ENCODE peak calls at places on chromosomes 12 and 14, in four cellular contexts. Y, Z, E and U are unnamed samples.

GRCh38 chr14:50025776-50026175 is 90.6 kb downstream of the VCPKMT start:
- DNase-seq in Y (no peak), Z (peak; percentile 48), E (no peak), U (no peak)

GRCh38 chr14:93286212-93286890 is 46.5 kb downstream of the BTBD7 start:
- DNase-seq in Y (peak; percentile 40), Z (peak; percentile 14), E (peak; percentile 59), U (no peak)

GRCh38 chr14:52078093-52078492 is 9.2 kb upstream of the NID2 start:
- DNase-seq in Y (peak; percentile 50), Z (peak; percentile 82), E (no peak), U (no peak)

GRCh38 chr14:51733147-51733546 is 81.4 kb downstream of the FRMD6 start:
- DNase-seq in Y (no peak), Z (no peak), E (no peak), U (no peak)

GRCh38 chr14:99239661-99240092 is 32.3 kb downstream of the BCL11B start:
- DNase-seq in Y (no peak), Z (no peak), E (no peak), U (no peak)

GRCh38 chr14:100837812-100838170 is 11.9 kb downstream of the MEG3 start:
- DNase-seq in Y (no peak), Z (no peak), E (no peak), U (no peak)

GRCh38 chr14:76430017-76430416 is 54.1 kb downstream of the ESRRB start:
- DNase-seq in Y (no peak), Z (no peak), E (no peak), U (no peak)

GRCh38 chr14:100104523-100105300 is 39.5 kb downstream of the EVL start:
- DNase-seq in Y (no peak), Z (peak; percentile 72), E (peak; percentile 14), U (no peak)

GRCh38 chr12:11650697-11651281 is 1.3 kb downstream of the ETV6 start:
- DNase-seq in Y (peak; percentile 62), Z (peak; percentile 37), E (no peak), U (peak; percentile 18)

GRCh38 chr12:54300732-54301427 is at the start of gene NFE2:
- DNase-seq in Y (peak; percentile 78), Z (peak; percentile 77), E (peak; percentile 97), U (peak; percentile 66)

GRCh38 chr12:46153267-46153872 is 115.5 kb downstream of the SLC38A1 start:
- DNase-seq in Y (peak; percentile 42), Z (peak; percentile 52), E (peak; percentile 33), U (no peak)

GRCh38 chr14:83548061-83548839 is 1981.7 kb upstream of the FLRT2 start:
- DNase-seq in Y (peak; percentile 64), Z (peak; percentile 72), E (peak; percentile 18), U (peak; percentile 3)

GRCh38 chr14:95248422-95248821 is 71.3 kb downstream of the CLMN start:
- DNase-seq in Y (peak; percentile 19), Z (no peak), E (peak; percentile 58), U (no peak)

GRCh38 chr12:1277905-1278304 is 286.9 kb downstream of the ERC1 start:
- DNase-seq in Y (no peak), Z (no peak), E (no peak), U (no peak)

GRCh38 chr12:109949089-109949488 is 47.1 kb downstream of the GIT2 start:
- DNase-seq in Y (peak; percentile 55), Z (peak; percentile 79), E (no peak), U (no peak)

GRCh38 chr14:87601011-87601410 is 392.0 kb downstream of the GALC start:
- DNase-seq in Y (no peak), Z (no peak), E (no peak), U (no peak)

GRCh38 chr14:63893701-63894458 is 41.1 kb downstream of the SYNE2 start:
- DNase-seq in Y (peak; percentile 62), Z (peak; percentile 91), E (peak; percentile 17), U (no peak)

GRCh38 chr14:93981874-93982683 is 5.7 kb upstream of the ASB2 start:
- DNase-seq in Y (no peak), Z (no peak), E (no peak), U (no peak)

GRCh38 chr14:104253901-104254353 is 115.5 kb downstream of the KIF26A start:
- DNase-seq in Y (no peak), Z (no peak), E (no peak), U (no peak)

GRCh38 chr14:33589334-33589733 is 361.5 kb downstream of the EGLN3 start:
- DNase-seq in Y (peak; percentile 58), Z (peak; percentile 61), E (peak; percentile 61), U (no peak)

GRCh38 chr12:122001379-122002209 is 20.1 kb upstream of the BCL7A start:
- DNase-seq in Y (no peak), Z (no peak), E (no peak), U (peak; percentile 24)

GRCh38 chr14:67857778-67858350 is 38.3 kb downstream of the RAD51B start:
- DNase-seq in Y (no peak), Z (no peak), E (no peak), U (no peak)

GRCh38 chr12:30694412-30694955 is 1.2 kb downstream of the IPO8 start:
- DNase-seq in Y (peak; percentile 6), Z (peak; percentile 22), E (peak; percentile 25), U (no peak)

GRCh38 chr12:18439541-18439940 is 178.2 kb downstream of the PIK3C2G start:
- DNase-seq in Y (peak; percentile 44), Z (peak; percentile 91), E (no peak), U (no peak)

GRCh38 chr12:122944588-122944987 is 21.7 kb downstream of the ABCB9 start:
- DNase-seq in Y (peak; percentile 58), Z (peak; percentile 56), E (no peak), U (no peak)

GRCh38 chr12:47820631-47821345 is 1.1 kb upstream of the HDAC7 start:
- DNase-seq in Y (peak; percentile 98), Z (peak; percentile 95), E (peak; percentile 99), U (peak; percentile 92)

GRCh38 chr12:42588308-42588836 is 1.2 kb downstream of the PRICKLE1 start:
- DNase-seq in Y (peak; percentile 16), Z (peak; percentile 34), E (no peak), U (no peak)

GRCh38 chr12:42587564-42588307 is 1.8 kb downstream of the PRICKLE1 start:
- DNase-seq in Y (no peak), Z (peak; percentile 16), E (no peak), U (no peak)

GRCh38 chr12:42590324-42590934 is 883 bp upstream of the PRICKLE1 start:
- DNase-seq in Y (peak; percentile 33), Z (no peak), E (peak; percentile 60), U (peak; percentile 18)

GRCh38 chr12:42588981-42589464 is 523 bp downstream of the PRICKLE1 start:
- DNase-seq in Y (peak; percentile 47), Z (peak; percentile 38), E (peak; percentile 80), U (peak; percentile 43)

GRCh38 chr12:42589465-42590323 is at the start of gene PRICKLE1:
- DNase-seq in Y (peak; percentile 56), Z (peak; percentile 60), E (peak; percentile 68), U (peak; percentile 61)
- H3K9ac ChIP-seq in Y (peak within 1 kb of the TSS; percentile 87), Z (peak within 1 kb of the TSS; percentile 69), E (peak within 1 kb of the TSS; percentile 82), U (peak within 1 kb of the TSS; percentile 86)

DNA sequence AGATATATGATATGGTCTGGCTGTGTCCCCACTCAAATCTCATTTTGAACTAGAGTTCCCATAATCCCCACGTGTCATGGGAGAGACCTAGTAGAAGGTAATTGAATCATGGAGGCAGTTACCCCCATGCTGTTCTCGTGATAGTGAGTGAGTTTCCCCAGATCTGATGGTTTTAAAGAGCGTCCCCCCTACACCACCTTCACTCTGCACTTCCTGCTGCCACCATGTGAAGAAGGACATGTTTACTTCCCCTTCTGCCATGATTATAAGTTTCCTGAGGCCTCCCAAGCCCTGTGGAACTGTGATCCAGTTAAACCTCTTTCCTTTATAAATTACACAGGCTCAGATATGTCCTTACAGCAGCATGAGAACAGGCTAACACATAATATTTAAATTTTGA is 21.4 kb upstream of the DRAM1 start:
- DNase-seq in Y (no peak), Z (no peak), E (no peak), U (no peak)
- H3K4ac ChIP-seq in Y (no peak overlapping the region), Z (peak overlapping the region; percentile 93), E (no peak overlapping the region), U (no peak overlapping the region)

GRCh38 chr14:22533057-22533704 is 55.8 kb downstream of the DAD1 start:
- DNase-seq in Y (no peak), Z (no peak), E (no peak), U (no peak)
- H3K9ac ChIP-seq in Y (peak overlapping the region; percentile 9), Z (no peak overlapping the region), E (no peak overlapping the region), U (no peak overlapping the region)

GRCh38 chr12:21677204-21677603 is 19.6 kb upstream of the LDHB start:
- DNase-seq in Y (no peak), Z (no peak), E (no peak), U (no peak)
- H3K4ac ChIP-seq in Y (no peak overlapping the region), Z (no peak overlapping the region), E (no peak overlapping the region), U (no peak overlapping the region)